ENCODE peak calls at places on chromosomes 7 and 10, in five cellular contexts. One of them, this sample, is unnamed.

GRCh38 chr7:120742370-120742769 is 115.6 kb downstream of the TSPAN12 start:
- DNase-seq in upper lobe of left lung: no peak
- DNase-seq in HCT116: no peak
- DNase-seq in transverse colon: no peak
- DNase-seq in stomach: no peak
- DNase-seq in this sample: no peak

GRCh38 chr7:32519763-32520162 is 24.5 kb downstream of the AVL9 start:
- DNase-seq in transverse colon: no peak
- DNase-seq in stomach: no peak
- DNase-seq in upper lobe of left lung: no peak
- DNase-seq in HCT116: no peak
- DNase-seq in this sample: no peak

GRCh38 chr7:95545007-95545615 is 51.2 kb downstream of the PDK4 start:
- DNase-seq in HCT116: peak
- DNase-seq in stomach: peak
- DNase-seq in transverse colon: peak
- DNase-seq in upper lobe of left lung: no peak
- DNase-seq in this sample: no peak

GRCh38 chr10:84178387-84178697 is 4.7 kb downstream of the GPR15LG start:
- DNase-seq in stomach: no peak
- DNase-seq in transverse colon: no peak
- DNase-seq in upper lobe of left lung: no peak
- DNase-seq in HCT116: no peak
- DNase-seq in this sample: no peak

GRCh38 chr7:38777609-38778008 is 131.4 kb downstream of the VPS41 start:
- DNase-seq in upper lobe of left lung: no peak
- DNase-seq in transverse colon: no peak
- DNase-seq in HCT116: no peak
- DNase-seq in stomach: no peak
- DNase-seq in this sample: no peak

GRCh38 chr7:111089822-111090426 is 1.0 kb upstream of the LRRN3 start:
- DNase-seq in HCT116: peak
- DNase-seq in stomach: no peak
- DNase-seq in transverse colon: no peak
- DNase-seq in upper lobe of left lung: no peak
- DNase-seq in this sample: no peak

GRCh38 chr7:81114682-81115081 is 195.8 kb upstream of the SEMA3C start:
- DNase-seq in stomach: no peak
- DNase-seq in transverse colon: no peak
- DNase-seq in upper lobe of left lung: no peak
- DNase-seq in HCT116: no peak
- DNase-seq in this sample: no peak

GRCh38 chr10:124125305-124126116 is 32.1 kb upstream of the CHST15 start:
- DNase-seq in HCT116: peak
- DNase-seq in upper lobe of left lung: no peak
- DNase-seq in transverse colon: no peak
- DNase-seq in stomach: no peak
- DNase-seq in this sample: no peak

GRCh38 chr7:124919841-124920240 is 9.8 kb downstream of the POT1 start:
- DNase-seq in transverse colon: no peak
- DNase-seq in stomach: no peak
- DNase-seq in HCT116: no peak
- DNase-seq in upper lobe of left lung: no peak
- DNase-seq in this sample: no peak

GRCh38 chr10:107971411-107971810 is 806.9 kb upstream of the SORCS1 start:
- DNase-seq in stomach: no peak
- DNase-seq in transverse colon: no peak
- DNase-seq in upper lobe of left lung: no peak
- DNase-seq in HCT116: no peak
- DNase-seq in this sample: no peak

GRCh38 chr10:109922976-109923921 is at the start of gene XPNPEP1:
- DNase-seq in transverse colon: peak
- DNase-seq in stomach: peak
- DNase-seq in upper lobe of left lung: peak
- DNase-seq in HCT116: peak
- DNase-seq in this sample: peak
- TF ChIP-seq POLR2A in transverse colon: peak
- TF ChIP-seq POLR2A in stomach: no peak
- TF ChIP-seq POLR2A in upper lobe of left lung: peak
- TF ChIP-seq POLR2A in HCT116: peak
- TF ChIP-seq POLR2A in this sample: no peak

GRCh38 chr10:75209325-75210192 is 1.0 kb upstream of the VDAC2 start:
- DNase-seq in transverse colon: peak
- DNase-seq in upper lobe of left lung: peak
- DNase-seq in stomach: peak
- DNase-seq in HCT116: no peak
- DNase-seq in this sample: peak

GRCh38 chr10:75208177-75208576 is 2.4 kb upstream of the VDAC2 start:
- DNase-seq in HCT116: no peak
- DNase-seq in upper lobe of left lung: no peak
- DNase-seq in stomach: no peak
- DNase-seq in transverse colon: no peak
- DNase-seq in this sample: peak

GRCh38 chr10:75207079-75207867 is 3.3 kb upstream of the VDAC2 start:
- DNase-seq in stomach: no peak
- DNase-seq in upper lobe of left lung: no peak
- DNase-seq in transverse colon: no peak
- DNase-seq in HCT116: no peak
- DNase-seq in this sample: no peak

GRCh38 chr10:75205908-75206307 is 4.7 kb upstream of the VDAC2 start:
- DNase-seq in HCT116: no peak
- DNase-seq in stomach: no peak
- DNase-seq in upper lobe of left lung: no peak
- DNase-seq in transverse colon: no peak
- DNase-seq in this sample: no peak

GRCh38 chr10:75207868-75208167 is 2.8 kb upstream of the VDAC2 start:
- DNase-seq in transverse colon: no peak
- DNase-seq in upper lobe of left lung: no peak
- DNase-seq in HCT116: no peak
- DNase-seq in stomach: no peak
- DNase-seq in this sample: no peak
- H3K27ac ChIP-seq in transverse colon: no peak
- H3K27ac ChIP-seq in upper lobe of left lung: no peak
- H3K27ac ChIP-seq in HCT116: peak
- H3K27ac ChIP-seq in stomach: no peak
- H3K27ac ChIP-seq in this sample: no peak

GRCh38 chr10:631266-631665 is 58.2 kb downstream of the DIP2C start:
- DNase-seq in transverse colon: no peak
- DNase-seq in HCT116: no peak
- DNase-seq in upper lobe of left lung: no peak
- DNase-seq in stomach: no peak
- DNase-seq in this sample: no peak
- TF ChIP-seq POLR2AphosphoS5 in transverse colon: no peak
- TF ChIP-seq POLR2AphosphoS5 in HCT116: no peak
- TF ChIP-seq POLR2AphosphoS5 in upper lobe of left lung: no peak
- TF ChIP-seq POLR2AphosphoS5 in stomach: no peak
- TF ChIP-seq POLR2AphosphoS5 in this sample: no peak

DNA sequence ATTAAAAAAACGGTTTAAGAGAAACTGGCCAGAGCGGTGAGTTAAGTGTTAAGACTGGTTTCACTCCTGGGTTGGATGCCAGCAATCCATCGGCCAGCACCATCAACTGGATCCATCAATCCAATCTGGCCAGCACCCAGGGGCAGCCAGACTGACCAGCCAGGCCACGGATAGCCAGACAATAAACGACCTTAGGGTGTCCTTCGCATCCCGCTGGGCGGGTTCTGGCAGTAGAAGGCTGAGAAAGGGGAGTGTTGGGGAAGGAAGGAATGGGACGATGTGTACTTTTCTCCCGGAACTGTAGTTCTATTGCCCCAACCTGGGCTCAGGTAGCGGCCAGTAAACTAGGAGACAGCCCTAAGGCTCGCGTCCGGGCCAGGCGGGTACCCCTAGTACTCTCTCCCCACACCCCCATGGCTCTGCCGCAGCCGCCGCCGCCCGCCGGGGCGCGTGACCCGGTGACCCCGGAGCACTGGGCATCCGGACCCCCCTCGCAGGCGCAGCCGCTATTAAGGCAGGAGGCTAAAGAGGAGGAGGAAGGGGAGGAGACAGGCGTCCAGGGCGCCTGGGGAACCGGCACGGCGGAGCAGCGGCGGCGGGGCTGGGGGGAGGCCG is at the start of gene CASD1:
- DNase-seq in transverse colon: peak
- DNase-seq in HCT116: no peak
- DNase-seq in stomach: peak
- DNase-seq in upper lobe of left lung: peak
- DNase-seq in this sample: peak
- TF ChIP-seq POLR2A in transverse colon: peak
- TF ChIP-seq POLR2A in HCT116: no peak
- TF ChIP-seq POLR2A in stomach: no peak
- TF ChIP-seq POLR2A in upper lobe of left lung: no peak
- TF ChIP-seq POLR2A in this sample: no peak

GRCh38 chr10:119597405-119598186 is 832 bp upstream of the TIAL1 start:
- DNase-seq in transverse colon: no peak
- DNase-seq in HCT116: no peak
- DNase-seq in upper lobe of left lung: no peak
- DNase-seq in stomach: no peak
- DNase-seq in this sample: no peak
- H3K27ac ChIP-seq in transverse colon: peak
- H3K27ac ChIP-seq in HCT116: peak
- H3K27ac ChIP-seq in upper lobe of left lung: peak
- H3K27ac ChIP-seq in stomach: no peak
- H3K27ac ChIP-seq in this sample: peak

GRCh38 chr7:36151921-36152755 is 916 bp upstream of the EEPD1 start:
- DNase-seq in upper lobe of left lung: no peak
- DNase-seq in stomach: no peak
- DNase-seq in transverse colon: no peak
- DNase-seq in HCT116: no peak
- DNase-seq in this sample: no peak
- TF ChIP-seq POLR2AphosphoS5 in upper lobe of left lung: no peak
- TF ChIP-seq POLR2AphosphoS5 in stomach: no peak
- TF ChIP-seq POLR2AphosphoS5 in transverse colon: peak
- TF ChIP-seq POLR2AphosphoS5 in HCT116: peak
- TF ChIP-seq POLR2AphosphoS5 in this sample: no peak

GRCh38 chr7:55964802-55965470 is 551 bp downstream of the NIPSNAP2 start:
- DNase-seq in HCT116: peak
- DNase-seq in transverse colon: peak
- DNase-seq in stomach: peak
- DNase-seq in upper lobe of left lung: peak
- DNase-seq in this sample: peak
- TF ChIP-seq POLR2A in HCT116: no peak
- TF ChIP-seq POLR2A in transverse colon: peak
- TF ChIP-seq POLR2A in stomach: no peak
- TF ChIP-seq POLR2A in upper lobe of left lung: peak
- TF ChIP-seq POLR2A in this sample: no peak

GRCh38 chr10:19816420-19817250 is at the start of gene PLXDC2:
- DNase-seq in HCT116: no peak
- DNase-seq in transverse colon: peak
- DNase-seq in stomach: no peak
- DNase-seq in upper lobe of left lung: peak
- DNase-seq in this sample: peak
- H3K27ac ChIP-seq in HCT116: no peak
- H3K27ac ChIP-seq in transverse colon: peak
- H3K27ac ChIP-seq in stomach: peak
- H3K27ac ChIP-seq in upper lobe of left lung: peak
- H3K27ac ChIP-seq in this sample: peak

DNA sequence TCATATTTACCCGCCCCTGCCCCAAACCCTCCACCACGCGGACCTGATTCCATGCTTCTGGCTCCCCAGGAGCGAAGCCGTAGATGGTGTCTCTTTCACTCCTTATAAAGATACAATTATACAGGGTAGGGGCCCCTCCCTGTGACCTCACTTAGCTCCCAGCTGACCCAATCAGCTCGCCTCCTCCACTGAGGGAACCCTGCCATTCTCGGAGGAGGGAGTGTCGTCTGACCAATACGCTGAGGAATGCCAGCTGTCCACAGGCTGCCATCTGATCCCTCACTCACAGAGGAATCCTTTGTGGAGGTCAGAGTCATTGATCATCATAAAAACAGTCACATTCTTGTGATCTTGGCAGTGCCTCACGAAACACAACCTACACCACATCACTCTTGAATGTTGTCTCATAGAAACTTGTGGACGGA is 67.5 kb upstream of the INSIG1 start:
- DNase-seq in stomach: no peak
- DNase-seq in HCT116: peak
- DNase-seq in upper lobe of left lung: no peak
- DNase-seq in transverse colon: no peak
- DNase-seq in this sample: no peak
- TF ChIP-seq POLR2AphosphoS5 in stomach: no peak
- TF ChIP-seq POLR2AphosphoS5 in HCT116: no peak
- TF ChIP-seq POLR2AphosphoS5 in upper lobe of left lung: no peak
- TF ChIP-seq POLR2AphosphoS5 in transverse colon: no peak
- TF ChIP-seq POLR2AphosphoS5 in this sample: no peak

This sample was measured in breast epithelium.